ENCODE peak calls at places on chromosome 14, in seven cellular contexts. D is heart left ventricle, H is PC-3, J is fibroblast of mammary gland, F is cardiac fibroblast, I is A549, E is thyroid gland. P is an unnamed sample.

GRCh38 chr14:36056846-36057245 is 119.7 kb downstream of the PTCSC3 start:
- DNase-seq in D (no peak), H (no peak), J (no peak), F (no peak), I (no peak), E (peak; percentile 61), P (no peak)

GRCh38 chr14:72680853-72681640 is 212.9 kb downstream of the DPF3 start:
- DNase-seq in D (no peak), H (peak; percentile 94), J (no peak), F (no peak), I (no peak), E (no peak), P (peak; percentile 42)

GRCh38 chr14:24481622-24482324 is 26.3 kb downstream of the CMA1 start:
- DNase-seq in D (no peak), H (peak; percentile 46), J (peak; percentile 18), F (peak; percentile 26), I (peak; percentile 65), E (peak; percentile 63), P (peak; percentile 33)

GRCh38 chr14:65002586-65003210 is 16.0 kb downstream of the FNTB start:
- DNase-seq in D (no peak), H (peak; percentile 33), J (peak; percentile 84), F (peak; percentile 49), I (no peak), E (no peak), P (peak; percentile 33)

GRCh38 chr14:104350463-104351185 is 212.2 kb downstream of the KIF26A start:
- DNase-seq in D (peak; percentile 26), H (no peak), J (no peak), F (no peak), I (no peak), E (peak; percentile 31), P (peak; percentile 30)

GRCh38 chr14:23550827-23551265 is 719 bp downstream of the ZFHX2 start:
- DNase-seq in D (peak; percentile 49), H (no peak), J (no peak), F (no peak), I (no peak), E (no peak), P (no peak)

GRCh38 chr14:82642425-82642824 is 1108.8 kb upstream of the SEL1L start:
- DNase-seq in D (no peak), H (peak; percentile 3), J (peak; percentile 3), F (peak; percentile 8), I (peak; percentile 61), E (peak; percentile 35), P (peak; percentile 9)

GRCh38 chr14:89093083-89093482 is 268.6 kb downstream of the TTC8 start:
- DNase-seq in D (no peak), H (peak; percentile 19), J (peak; percentile 11), F (no peak), I (no peak), E (no peak), P (peak; percentile 53)

GRCh38 chr14:65179918-65180724 is 77.8 kb upstream of the MAX start:
- DNase-seq in D (no peak), H (peak; percentile 90), J (peak; percentile 96), F (peak; percentile 90), I (peak; percentile 73), E (no peak), P (peak; percentile 87)

GRCh38 chr14:88225721-88226120 is 97.3 kb downstream of the KCNK10 start:
- DNase-seq in D (no peak), H (no peak), J (no peak), F (no peak), I (no peak), E (no peak), P (no peak)

GRCh38 chr14:54047645-54048308 is 91.2 kb upstream of the BMP4 start:
- DNase-seq in D (no peak), H (no peak), J (no peak), F (no peak), I (no peak), E (no peak), P (no peak)

GRCh38 chr14:56686416-56686815 is 106.8 kb downstream of the TMEM260 start:
- DNase-seq in D (peak; percentile 22), H (peak; percentile 33), J (no peak), F (no peak), I (no peak), E (peak; percentile 79), P (no peak)

GRCh38 chr14:52071675-52072074 is 2.8 kb upstream of the NID2 start:
- DNase-seq in D (no peak), H (peak; percentile 44), J (peak; percentile 61), F (peak; percentile 74), I (no peak), E (no peak), P (peak; percentile 68)

GRCh38 chr14:61761557-61761956 is 663 bp upstream of the SNAPC1 start:
- DNase-seq in D (no peak), H (no peak), J (no peak), F (no peak), I (no peak), E (no peak), P (peak; percentile 32)

GRCh38 chr14:61761959-61762786 is at the start of gene SNAPC1:
- DNase-seq in D (peak; percentile 97), H (peak; percentile 100), J (peak; percentile 97), F (peak; percentile 99), I (peak; percentile 97), E (peak; percentile 98), P (peak; percentile 99)

GRCh38 chr14:61765225-61765943 is 3.2 kb downstream of the SNAPC1 start:
- DNase-seq in D (no peak), H (peak; percentile 88), J (no peak), F (no peak), I (no peak), E (no peak), P (no peak)

GRCh38 chr14:61766136-61766535 is 3.9 kb downstream of the SNAPC1 start:
- DNase-seq in D (no peak), H (peak; percentile 28), J (no peak), F (no peak), I (no peak), E (no peak), P (no peak)

DNA sequence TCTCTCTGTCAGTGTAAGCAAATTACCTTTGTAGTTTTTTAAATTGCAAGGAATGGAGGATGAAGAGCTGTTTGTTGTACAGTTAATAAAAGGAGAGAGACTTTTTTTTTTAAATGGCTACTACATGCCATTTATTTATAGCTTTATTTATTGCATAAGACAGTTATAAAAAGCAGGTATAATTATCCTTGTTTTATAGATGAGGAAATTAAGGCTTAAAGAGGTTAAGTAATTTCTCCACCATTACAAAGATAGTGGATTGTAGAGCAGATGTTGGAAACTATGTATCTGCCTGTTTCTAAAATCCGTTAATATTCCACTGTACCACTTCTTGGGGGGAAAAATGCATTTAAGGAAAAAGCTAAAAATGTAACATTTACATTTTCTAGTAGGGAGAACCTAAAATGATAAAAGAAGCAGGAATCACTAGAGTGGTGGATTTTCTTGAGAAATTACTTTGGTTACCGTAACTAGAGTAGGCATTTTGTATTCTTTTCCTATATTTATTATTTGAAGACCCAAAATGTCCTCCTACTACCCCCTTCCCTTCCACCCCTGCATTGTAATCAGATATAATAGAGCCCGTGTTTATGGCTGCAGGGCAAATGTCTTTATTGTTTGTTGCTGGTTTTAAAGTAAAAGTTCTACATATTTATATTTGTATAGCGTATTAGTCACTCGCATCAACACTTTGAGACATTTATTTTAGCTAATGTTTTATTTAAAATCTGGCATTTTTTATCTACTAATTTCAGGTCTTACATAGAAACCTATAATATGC is 2.3 kb downstream of the SNAPC1 start:
- DNase-seq in D (no peak), H (peak; percentile 59), J (no peak), F (no peak), I (no peak), E (no peak), P (no peak)
- H3K4me3 ChIP-seq in D (peak overlapping the region; percentile 86), H (peak overlapping the region; percentile 96), J (peak overlapping the region; percentile 98), F (peak overlapping the region; percentile 77), I (peak overlapping the region; percentile 80), E (no peak overlapping the region), P (peak overlapping the region; percentile 20)

GRCh38 chr14:103031956-103032355 is 25.4 kb downstream of the CDC42BPB start:
- DNase-seq in D (no peak), H (peak; percentile 42), J (no peak), F (no peak), I (peak; percentile 54), E (no peak), P (no peak)
- TF ChIP-seq CTCF in D (no peak), H (peak; percentile 26), J (peak; percentile 9), F (no peak), I (peak; percentile 39), E (no peak), P (no peak)

DNA sequence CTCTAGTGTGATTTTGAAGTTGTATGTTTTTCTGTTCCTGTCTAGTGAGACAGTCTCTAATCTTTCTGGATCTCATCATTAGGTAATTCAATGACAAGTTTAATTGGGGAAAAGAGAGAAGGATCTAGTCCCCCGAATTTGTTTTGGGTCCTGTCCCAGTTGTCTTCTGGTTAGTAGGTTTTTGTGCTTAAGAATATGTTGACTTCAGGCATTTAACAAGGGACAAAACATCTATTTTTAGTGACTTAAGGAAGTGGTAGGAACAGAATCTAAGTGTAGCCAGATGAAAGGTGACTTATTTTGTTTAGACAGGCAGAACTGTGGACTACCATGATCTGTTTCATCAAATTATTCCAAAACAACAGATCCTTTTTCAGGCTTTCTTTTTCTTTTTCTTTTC is 2.2 kb downstream of the GPATCH2L start:
- DNase-seq in D (no peak), H (no peak), J (no peak), F (no peak), I (no peak), E (no peak), P (no peak)
- H3K4me3 ChIP-seq in D (no peak overlapping the region), H (peak overlapping the region; percentile 98), J (no peak overlapping the region), F (no peak overlapping the region), I (no peak overlapping the region), E (no peak overlapping the region), P (no peak overlapping the region)

DNA sequence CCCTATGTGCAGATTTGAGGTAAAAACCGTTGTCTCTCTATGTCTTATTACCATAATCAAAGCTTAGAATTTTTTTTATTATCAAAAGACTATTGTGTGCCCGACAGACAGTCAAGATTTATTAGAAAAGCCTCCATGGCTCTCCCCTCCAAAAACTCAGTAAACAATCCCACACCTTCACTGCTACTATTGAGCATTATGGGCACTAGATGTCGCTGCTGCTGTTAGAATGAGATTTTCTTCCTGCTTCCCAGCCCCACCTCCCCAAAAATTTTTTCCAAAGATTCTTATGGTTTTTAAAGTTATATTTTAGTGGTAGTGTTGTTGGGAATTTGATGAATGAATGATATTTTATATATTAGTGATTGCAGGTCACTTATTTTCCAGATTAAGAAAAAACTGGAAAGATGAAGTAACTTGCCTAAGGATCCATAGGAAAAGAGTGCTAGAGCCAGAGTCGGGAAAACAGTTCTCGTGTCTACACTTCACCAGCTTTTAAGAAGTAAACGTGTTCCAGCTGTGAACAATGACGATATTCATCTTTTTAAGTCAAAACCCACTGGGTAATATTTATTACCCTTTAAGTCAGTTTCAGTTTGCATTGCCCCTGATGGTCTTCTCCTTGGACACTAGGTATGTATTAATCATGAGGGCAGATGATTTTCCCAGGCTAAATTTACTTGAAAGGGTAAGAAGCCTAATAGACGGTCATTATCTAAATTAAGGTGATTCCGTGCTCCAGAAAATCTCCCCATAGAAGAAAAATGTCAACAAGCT is 12.2 kb upstream of the FOXG1 start:
- DNase-seq in D (no peak), H (peak; percentile 78), J (peak; percentile 64), F (peak; percentile 65), I (peak; percentile 40), E (peak; percentile 42), P (peak; percentile 67)
- TF ChIP-seq CTCF in D (peak; percentile 53), H (peak; percentile 94), J (peak; percentile 85), F (peak; percentile 69), I (peak; percentile 81), E (peak; percentile 70), P (peak; percentile 82)

GRCh38 chr14:28058012-28058296 is 708.6 kb upstream of the FOXG1 start:
- DNase-seq in D (no peak), H (no peak), J (no peak), F (no peak), I (no peak), E (no peak), P (no peak)
- H3K4me3 ChIP-seq in D (no peak overlapping the region), H (peak overlapping the region; percentile 36), J (no peak overlapping the region), F (no peak overlapping the region), I (no peak overlapping the region), E (no peak overlapping the region), P (no peak overlapping the region)

P was measured in choroid plexus epithelial cell.